ENCODE peak calls at places on chromosomes 7 and 10, in six cellular contexts. W is H9, D is neuronal stem cell, C is IMR-90, I is mesenchymal stem cell, M is trophoblast cell. E is an unnamed sample.
A peak's percentile ranks its signal among the peaks of the same experiment; 100 is the strongest.

GRCh38 chr7:44391746-44392617 is 66.6 kb upstream of the CAMK2B start:
- DNase-seq in W (peak; percentile 14), D (no peak), C (no peak), I (no peak), M (no peak), E (peak; percentile 39)

GRCh38 chr10:12406764-12407400 is 57.5 kb downstream of the CAMK1D start:
- DNase-seq in W (no peak), D (no peak), C (no peak), I (no peak), M (no peak), E (no peak)

GRCh38 chr7:33425385-33425784 is 296.0 kb downstream of the BBS9 start:
- DNase-seq in W (no peak), D (no peak), C (no peak), I (peak; percentile 49), M (no peak), E (no peak)

GRCh38 chr7:138243430-138243829 is 167.2 kb downstream of the AKR1D1 start:
- DNase-seq in W (peak; percentile 95), D (peak; percentile 86), C (no peak), I (peak; percentile 12), M (peak; percentile 49), E (peak; percentile 57)

GRCh38 chr10:128476845-128477244 is 350.6 kb upstream of the MKI67 start:
- DNase-seq in W (no peak), D (no peak), C (no peak), I (no peak), M (peak; percentile 16), E (no peak)

GRCh38 chr7:40763319-40764287 is 628.8 kb downstream of the SUGCT start:
- DNase-seq in W (no peak), D (no peak), C (peak; percentile 86), I (peak; percentile 82), M (peak; percentile 31), E (no peak)

GRCh38 chr10:102001435-102002068 is 54.4 kb downstream of the ARMH3 start:
- DNase-seq in W (no peak), D (no peak), C (no peak), I (no peak), M (peak; percentile 11), E (no peak)

GRCh38 chr10:117546020-117546629 is 3.6 kb downstream of the EMX2 start:
- DNase-seq in W (no peak), D (no peak), C (no peak), I (no peak), M (no peak), E (no peak)

GRCh38 chr7:2843191-2843685 is 870 bp downstream of the GNA12 start:
- DNase-seq in W (no peak), D (no peak), C (no peak), I (peak; percentile 38), M (no peak), E (no peak)

GRCh38 chr7:65800890-65801341 is 72.0 kb upstream of the VKORC1L1 start:
- DNase-seq in W (no peak), D (no peak), C (no peak), I (no peak), M (peak; percentile 98), E (no peak)

GRCh38 chr10:61130366-61130765 is 186.4 kb upstream of the RHOBTB1 start:
- DNase-seq in W (no peak), D (no peak), C (peak; percentile 76), I (no peak), M (no peak), E (no peak)

GRCh38 chr7:36661135-36661840 is 63.0 kb downstream of the AOAH start:
- DNase-seq in W (peak; percentile 58), D (no peak), C (peak; percentile 26), I (no peak), M (no peak), E (no peak)

GRCh38 chr10:47402681-47403301 is 18.7 kb upstream of the ZNF488 start:
- DNase-seq in W (peak; percentile 84), D (peak; percentile 39), C (peak; percentile 88), I (peak; percentile 90), M (peak; percentile 73), E (peak; percentile 51)

GRCh38 chr7:91046322-91047088 is 217.7 kb upstream of the FZD1 start:
- DNase-seq in W (no peak), D (no peak), C (peak; percentile 28), I (no peak), M (peak; percentile 62), E (no peak)

GRCh38 chr10:20834825-20835224 is 62.3 kb downstream of the NEBL start:
- DNase-seq in W (no peak), D (no peak), C (no peak), I (no peak), M (no peak), E (no peak)

GRCh38 chr10:90418869-90419652 is 438.8 kb downstream of the HTR7 start:
- DNase-seq in W (no peak), D (no peak), C (peak; percentile 97), I (peak; percentile 96), M (peak; percentile 34), E (no peak)

GRCh38 chr7:126720232-126720631 is 532.5 kb downstream of the GRM8 start:
- DNase-seq in W (no peak), D (no peak), C (no peak), I (no peak), M (no peak), E (no peak)

GRCh38 chr10:95508730-95509129 is 52.4 kb downstream of the SORBS1 start:
- DNase-seq in W (no peak), D (peak; percentile 37), C (peak; percentile 21), I (peak; percentile 19), M (peak; percentile 33), E (no peak)

GRCh38 chr7:47407136-47407535 is 174.8 kb downstream of the TNS3 start:
- DNase-seq in W (no peak), D (no peak), C (no peak), I (no peak), M (no peak), E (no peak)

GRCh38 chr7:140591178-140591902 is 49.3 kb downstream of the DENND2A start:
- DNase-seq in W (no peak), D (no peak), C (peak; percentile 41), I (no peak), M (no peak), E (no peak)

GRCh38 chr10:65033957-65034356 is 1512.8 kb downstream of the REEP3 start:
- DNase-seq in W (no peak), D (no peak), C (no peak), I (no peak), M (no peak), E (no peak)

GRCh38 chr10:95706990-95707389 is 13.3 kb upstream of the TCTN3 start:
- DNase-seq in W (no peak), D (no peak), C (no peak), I (no peak), M (no peak), E (no peak)

GRCh38 chr10:34612446-34612845 is 202.7 kb downstream of the PARD3 start:
- DNase-seq in W (no peak), D (no peak), C (no peak), I (no peak), M (peak; percentile 13), E (no peak)

GRCh38 chr10:117137031-117137910 is 799 bp downstream of the VAX1 start:
- DNase-seq in W (peak; percentile 63), D (no peak), C (no peak), I (no peak), M (peak; percentile 20), E (no peak)

GRCh38 chr10:124091646-124092269 is 1.6 kb downstream of the CHST15 start:
- DNase-seq in W (peak; percentile 64), D (peak; percentile 24), C (no peak), I (peak; percentile 51), M (no peak), E (no peak)

GRCh38 chr7:129569811-129570215 is 41.7 kb upstream of the NRF1 start:
- DNase-seq in W (no peak), D (no peak), C (peak; percentile 85), I (peak; percentile 73), M (peak; percentile 84), E (no peak)

GRCh38 chr10:44416021-44416758 is 31.3 kb upstream of the CXCL12 start:
- DNase-seq in W (peak; percentile 4), D (no peak), C (no peak), I (no peak), M (no peak), E (no peak)

GRCh38 chr10:43862756-43863155 is 214.1 kb upstream of the ZNF32 start:
- DNase-seq in W (no peak), D (no peak), C (no peak), I (no peak), M (no peak), E (no peak)

GRCh38 chr7:43248553-43248952 is 136.1 kb downstream of the HECW1 start:
- DNase-seq in W (no peak), D (no peak), C (no peak), I (no peak), M (no peak), E (no peak)
- H4K91ac ChIP-seq in W (no peak overlapping the region), D (no peak overlapping the region), C (peak overlapping the region; percentile 90), I (peak overlapping the region; percentile 10), M (no peak overlapping the region), E (peak overlapping the region; percentile 70)

DNA sequence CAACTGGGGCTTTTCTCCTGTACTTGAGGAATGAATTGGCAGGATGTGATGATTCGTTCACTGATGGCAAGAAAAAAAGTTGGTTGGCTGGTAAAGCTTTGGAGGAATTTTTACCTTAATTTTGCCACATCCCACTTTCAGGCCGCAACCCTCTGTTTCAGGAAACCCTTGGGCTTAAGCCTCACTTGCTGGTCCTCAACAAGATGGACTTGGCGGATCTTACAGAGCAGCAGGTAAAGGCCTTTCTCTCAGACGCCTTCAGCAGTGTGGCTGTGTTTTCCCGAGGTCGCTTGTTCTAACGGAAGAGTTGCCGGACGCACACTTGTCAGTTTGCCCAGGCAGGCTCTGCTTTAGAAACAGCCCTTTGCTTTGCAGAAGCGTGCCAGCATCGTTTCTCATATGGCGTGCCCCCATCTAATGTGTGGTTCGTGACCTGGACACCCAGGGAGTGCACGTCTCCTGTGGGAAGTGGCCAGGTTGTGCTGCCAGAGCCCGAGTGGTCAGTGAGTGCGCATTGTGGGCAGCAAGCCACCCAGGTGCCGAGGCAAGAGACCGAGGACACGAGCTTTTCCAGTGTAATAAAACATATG is 2.2 kb downstream of the MTG1 start:
- DNase-seq in W (no peak), D (no peak), C (no peak), I (no peak), M (no peak), E (no peak)
- H3K4me2 ChIP-seq in W (no peak overlapping the region), D (no peak overlapping the region), C (no peak overlapping the region), I (no peak overlapping the region), M (no peak overlapping the region), E (no peak overlapping the region)

GRCh38 chr10:16944961-16945360 is 127.7 kb upstream of the RSU1 start:
- DNase-seq in W (no peak), D (no peak), C (no peak), I (no peak), M (no peak), E (no peak)

GRCh38 chr10:16941865-16942264 is 124.6 kb upstream of the RSU1 start:
- DNase-seq in W (no peak), D (no peak), C (no peak), I (peak; percentile 15), M (peak; percentile 52), E (no peak)

GRCh38 chr10:16942361-16943078 is 125.3 kb upstream of the RSU1 start:
- DNase-seq in W (no peak), D (no peak), C (no peak), I (peak; percentile 10), M (no peak), E (no peak)

GRCh38 chr10:16944081-16944922 is 127.1 kb upstream of the RSU1 start:
- DNase-seq in W (no peak), D (no peak), C (peak; percentile 69), I (peak; percentile 8), M (no peak), E (no peak)

GRCh38 chr10:16943301-16944080 is 126.3 kb upstream of the RSU1 start:
- DNase-seq in W (no peak), D (no peak), C (no peak), I (no peak), M (no peak), E (no peak)
- H3K4ac ChIP-seq in W (no peak overlapping the region), D (no peak overlapping the region), C (peak overlapping the region; percentile 31), I (no peak overlapping the region), M (no peak overlapping the region), E (no peak overlapping the region)

GRCh38 chr7:105337529-105337928 is 51.2 kb downstream of the SRPK2 start:
- DNase-seq in W (no peak), D (no peak), C (no peak), I (no peak), M (no peak), E (peak; percentile 37)
- H4K91ac ChIP-seq in W (no peak overlapping the region), D (no peak overlapping the region), C (no peak overlapping the region), I (no peak overlapping the region), M (no peak overlapping the region), E (no peak overlapping the region)

E was measured in H1.